ENCODE peak calls at places on chromosomes 7 and 10, in five cellular contexts. S is IMR-90, V is right lobe of liver, Q is MM.1S, F is NCI-H1417. O is an unnamed sample.
A peak's percentile ranks its signal among the peaks of the same experiment; 100 is the strongest.

GRCh38 chr7:3404490-3404889 is 103.4 kb downstream of the SDK1 start:
- DNase-seq in S (peak; percentile 56), V (no peak), Q (no peak), F (no peak), O (no peak)

GRCh38 chr10:70557876-70558275 is 44.7 kb downstream of the PRF1 start:
- DNase-seq in S (no peak), V (no peak), Q (no peak), F (no peak), O (no peak)

GRCh38 chr10:47336387-47337134 is 11.6 kb upstream of the RBP3 start:
- DNase-seq in S (peak; percentile 82), V (no peak), Q (no peak), F (no peak), O (no peak)

GRCh38 chr10:93629636-93630291 is 17.4 kb downstream of the PDE6C start:
- DNase-seq in S (no peak), V (no peak), Q (no peak), F (no peak), O (no peak)

GRCh38 chr7:87058739-87059524 is 522 bp downstream of the ELAPOR2 start:
- DNase-seq in S (no peak), V (no peak), Q (peak; percentile 51), F (peak; percentile 86), O (peak; percentile 29)

GRCh38 chr7:18040196-18040595 is 12.6 kb upstream of the PRPS1L1 start:
- DNase-seq in S (peak; percentile 90), V (no peak), Q (no peak), F (no peak), O (no peak)

GRCh38 chr10:36489928-36490279 is 635.5 kb upstream of the ANKRD30A start:
- DNase-seq in S (peak; percentile 86), V (no peak), Q (no peak), F (no peak), O (no peak)

GRCh38 chr10:104779701-104780100 is 138.6 kb downstream of the SORCS3 start:
- DNase-seq in S (no peak), V (no peak), Q (no peak), F (no peak), O (no peak)

GRCh38 chr10:6162589-6163356 is 40.0 kb upstream of the PFKFB3 start:
- DNase-seq in S (no peak), V (no peak), Q (no peak), F (no peak), O (no peak)